ENCODE peak calls at places on chromosomes 12 and 14, in seven cellular contexts. U is nephron progenitor cell; D is stimulated activated naive CD8-positive, alpha-beta T cell treated with anti-CD3 and anti-CD28 coated beads, Interleukin-15, Interleukin-2, amounts not matched to agents 100 U/mL and 50 U/mL, for 24 hours; H is HCT116; Z is stimulated activated CD4-positive, alpha-beta T cell treated with anti-CD3 and anti-CD28 coated beads, TNF-alpha, amount 100 ng/mL, for 1 hour; W is AG10803; Y is LoVo. F is an unnamed sample.

GRCh38 chr14:101495827-101496778 is 65.2 kb upstream of the DIO3 start:
- DNase-seq in W (no peak), D (no peak), Y (no peak), U (no peak), H (no peak), Z (no peak), F (no peak)

GRCh38 chr14:94051115-94051514 is 25.0 kb downstream of the OTUB2 start:
- DNase-seq in D (peak), Y (no peak), W (peak), H (no peak), Z (no peak), U (no peak), F (no peak)

GRCh38 chr12:111248221-111248620 is 120.7 kb downstream of the PHETA1 start:
- DNase-seq in W (no peak), Y (no peak), U (no peak), D (no peak), Z (no peak), H (no peak), F (no peak)

GRCh38 chr12:15193927-15194326 is 27.3 kb downstream of the RERG start:
- DNase-seq in H (no peak), Z (no peak), W (no peak), U (no peak), D (no peak), Y (no peak), F (no peak)

GRCh38 chr12:31749024-31749704 is 20.3 kb upstream of the AMN1 start:
- DNase-seq in W (peak), D (peak), U (no peak), Y (peak), H (peak), Z (peak), F (peak)

GRCh38 chr12:12166751-12167150 is 96.0 kb downstream of the BCL2L14 start:
- DNase-seq in W (no peak), Y (no peak), U (no peak), D (no peak), Z (no peak), H (no peak), F (no peak)

GRCh38 chr14:24299255-24300191 is at the start of the genes DHRS1 and NOP9:
- DNase-seq in D (peak), Y (peak), Z (peak), H (peak), U (peak), W (peak), F (peak)

GRCh38 chr14:58739674-58740073 is 101.9 kb downstream of the DACT1 start:
- DNase-seq in D (no peak), Y (no peak), H (no peak), W (no peak), U (no peak), Z (no peak), F (no peak)

GRCh38 chr12:21934173-21934572 is 7.1 kb downstream of the ABCC9 start:
- DNase-seq in Y (no peak), Z (no peak), D (no peak), U (no peak), W (no peak), H (no peak), F (no peak)

GRCh38 chr12:78898416-78898815 is 33.8 kb downstream of the SYT1 start:
- DNase-seq in D (no peak), Y (no peak), H (no peak), U (no peak), W (peak), Z (no peak), F (no peak)

GRCh38 chr12:43338848-43339526 is 213.0 kb downstream of the ADAMTS20 start:
- DNase-seq in Y (peak), D (no peak), H (peak), W (peak), U (peak), Z (no peak), F (peak)

GRCh38 chr12:29713729-29714128 is 70.0 kb downstream of the TMTC1 start:
- DNase-seq in H (no peak), Y (no peak), W (no peak), D (no peak), Z (no peak), U (no peak), F (no peak)

GRCh38 chr12:42140901-42141300 is 3.8 kb downstream of the GXYLT1 start:
- DNase-seq in Z (no peak), U (no peak), H (no peak), Y (no peak), W (peak), D (no peak), F (no peak)

GRCh38 chr12:71415336-71416231 is 24.0 kb upstream of the LGR5 start:
- DNase-seq in U (peak), Z (no peak), Y (peak), H (peak), W (peak), D (no peak), F (peak)

GRCh38 chr12:124752437-124753229 is 111.0 kb downstream of the SCARB1 start:
- DNase-seq in H (no peak), U (no peak), D (no peak), W (peak), Z (no peak), Y (no peak), F (no peak)

GRCh38 chr14:54011001-54011400 is 54.4 kb upstream of the BMP4 start:
- DNase-seq in Z (no peak), U (no peak), H (no peak), D (no peak), Y (no peak), W (no peak), F (no peak)

GRCh38 chr12:50221228-50222008 is 54.2 kb upstream of the CERS5 start:
- DNase-seq in D (no peak), U (no peak), Z (no peak), W (peak), H (no peak), Y (no peak), F (peak)

GRCh38 chr14:101561145-101561896 is at the start of gene DIO3:
- DNase-seq in D (no peak), U (peak), Z (no peak), H (peak), W (no peak), Y (peak), F (no peak)

GRCh38 chr12:100359822-100360221 is 2.9 kb downstream of the SLC17A8 start:
- DNase-seq in U (no peak), W (peak), Z (no peak), H (no peak), D (no peak), Y (no peak), F (peak)

GRCh38 chr14:99684356-99684952 is 356 bp downstream of the CYP46A1 start:
- DNase-seq in W (no peak), D (no peak), H (no peak), U (no peak), Y (no peak), Z (no peak), F (no peak)

GRCh38 chr14:102986810-102987579 is 64.5 kb downstream of the AMN start:
- DNase-seq in H (no peak), W (peak), U (no peak), Z (no peak), Y (peak), D (no peak), F (no peak)

GRCh38 chr14:75084513-75084912 is 15.1 kb downstream of the ZC2HC1C start:
- DNase-seq in H (no peak), U (no peak), D (no peak), W (no peak), Z (no peak), Y (no peak), F (no peak)

F was measured in HS-5.